ENCODE peak calls at places on chromosomes 5 and 9, in five cellular contexts. G is stimulated activated CD4-positive, alpha-beta T cell treated with anti-CD3 and anti-CD28 coated beads, Interleukin-1b, Interleukin-23, amount 100 ng/mL, for 1 hour; C is COLO829; L is GM03348; R is endodermal cell. X is an unnamed sample.

GRCh38 chr5:139064613-139065012 is 133.6 kb downstream of the SIL1 start:
- DNase-seq in G (no peak), C (no peak), L (no peak), R (peak), X (no peak)

GRCh38 chr9:123960366-123960765 is 30.4 kb upstream of the DENND1A start:
- DNase-seq in G (no peak), C (no peak), L (no peak), R (no peak), X (no peak)

GRCh38 chr5:123681061-123681460 is 169.1 kb downstream of the CSNK1G3 start:
- DNase-seq in G (no peak), C (no peak), L (no peak), R (no peak), X (no peak)

GRCh38 chr5:65137631-65138030 is 344.1 kb downstream of the ADAMTS6 start:
- DNase-seq in G (no peak), C (no peak), L (no peak), R (no peak), X (no peak)

GRCh38 chr9:95188459-95188858 is 129.1 kb downstream of the FANCC start:
- DNase-seq in G (no peak), C (peak), L (no peak), R (no peak), X (no peak)

GRCh38 chr5:78483809-78484521 is 123.5 kb downstream of the SCAMP1 start:
- DNase-seq in G (no peak), C (no peak), L (peak), R (no peak), X (no peak)

GRCh38 chr5:173709761-173710160 is 93.3 kb upstream of the BOD1 start:
- DNase-seq in G (no peak), C (no peak), L (no peak), R (no peak), X (no peak)

GRCh38 chr9:10804486-10804885 is 191.7 kb upstream of the PTPRD start:
- DNase-seq in G (no peak), C (no peak), L (no peak), R (no peak), X (no peak)

GRCh38 chr9:21788752-21789151 is 13.7 kb upstream of the MTAP start:
- DNase-seq in G (no peak), C (no peak), L (no peak), R (no peak), X (no peak)

GRCh38 chr5:83942155-83942554 is 221.5 kb upstream of the HAPLN1 start:
- DNase-seq in G (no peak), C (no peak), L (no peak), R (no peak), X (no peak)

GRCh38 chr5:145237843-145238242 is 597.3 kb downstream of the PRELID2 start:
- DNase-seq in G (no peak), C (peak), L (no peak), R (peak), X (no peak)

GRCh38 chr5:142611154-142611553 is 74.7 kb downstream of the FGF1 start:
- DNase-seq in G (peak), C (peak), L (peak), R (peak), X (peak)

GRCh38 chr9:21576331-21577189 is 94.4 kb upstream of the IFNE start:
- DNase-seq in G (no peak), C (peak), L (peak), R (peak), X (no peak)

GRCh38 chr9:108109927-108110326 is 620.4 kb upstream of the KLF4 start:
- DNase-seq in G (no peak), C (no peak), L (no peak), R (no peak), X (no peak)

GRCh38 chr5:45847877-45848276 is 151.7 kb upstream of the HCN1 start:
- DNase-seq in G (no peak), C (no peak), L (no peak), R (peak), X (no peak)

GRCh38 chr5:136809382-136809781 is 444.0 kb upstream of the TRPC7 start:
- DNase-seq in G (no peak), C (no peak), L (no peak), R (no peak), X (no peak)

GRCh38 chr5:173781826-173782670 is 106.1 kb upstream of the CPEB4 start:
- DNase-seq in G (peak), C (peak), L (peak), R (no peak), X (peak)

GRCh38 chr9:107131108-107131799 is 151.8 kb upstream of the RAD23B start:
- DNase-seq in G (no peak), C (no peak), L (no peak), R (peak), X (no peak)

GRCh38 chr9:132546148-132547051 is 36.0 kb upstream of the BARHL1 start:
- DNase-seq in G (no peak), C (no peak), L (peak), R (peak), X (no peak)

GRCh38 chr5:177366528-177367322 is 9.0 kb downstream of the RGS14 start:
- DNase-seq in G (no peak), C (peak), L (peak), R (peak), X (no peak)

GRCh38 chr5:6419340-6419852 is 29.3 kb upstream of the UBE2QL1 start:
- DNase-seq in G (no peak), C (no peak), L (no peak), R (no peak), X (no peak)

GRCh38 chr9:137039611-137040366 is 6.2 kb downstream of the NPDC1 start:
- DNase-seq in G (no peak), C (no peak), L (no peak), R (no peak), X (no peak)

GRCh38 chr9:36210722-36211121 is 20.0 kb downstream of the CLTA start:
- DNase-seq in G (no peak), C (no peak), L (no peak), R (no peak), X (no peak)

GRCh38 chr9:95004452-95005275 is 278.2 kb downstream of the AOPEP start:
- DNase-seq in G (no peak), C (no peak), L (peak), R (peak), X (no peak)

GRCh38 chr5:143016777-143017374 is 246.7 kb downstream of the ARHGAP26 start:
- DNase-seq in G (no peak), C (peak), L (peak), R (peak), X (peak)

GRCh38 chr5:141272906-141273305 is 27.7 kb downstream of the PCDHB15 start:
- DNase-seq in G (no peak), C (no peak), L (no peak), R (peak), X (no peak)

GRCh38 chr5:90054612-90055011 is 354.9 kb downstream of the CETN3 start:
- DNase-seq in G (no peak), C (peak), L (no peak), R (no peak), X (no peak)

GRCh38 chr5:170312666-170313065 is 15.1 kb upstream of the LCP2 start:
- DNase-seq in G (no peak), C (no peak), L (peak), R (no peak), X (no peak)

GRCh38 chr5:118033686-118034338 is 954.5 kb downstream of the DTWD2 start:
- DNase-seq in G (no peak), C (no peak), L (no peak), R (no peak), X (no peak)

GRCh38 chr9:19431361-19432171 is 22.8 kb downstream of the ACER2 start:
- DNase-seq in G (no peak), C (no peak), L (no peak), R (no peak), X (no peak)

GRCh38 chr5:322942-323879 is 1.7 kb downstream of the AHRR start:
- DNase-seq in G (no peak), C (no peak), L (no peak), R (peak), X (no peak)

GRCh38 chr9:138073808-138074207 is 196.2 kb downstream of the CACNA1B start:
- DNase-seq in G (no peak), C (no peak), L (no peak), R (peak), X (no peak)

GRCh38 chr9:109799792-109800191 is 19.8 kb downstream of the PALM2AKAP2 start:
- DNase-seq in G (no peak), C (peak), L (peak), R (no peak), X (no peak)

GRCh38 chr5:73448072-73448432 is 525 bp downstream of the FOXD1 start:
- DNase-seq in G (no peak), C (no peak), L (peak), R (peak), X (no peak)

GRCh38 chr5:168342151-168342825 is 50.8 kb downstream of the WWC1 start:
- DNase-seq in G (no peak), C (no peak), L (no peak), R (no peak), X (no peak)

GRCh38 chr5:112174959-112175594 is 244.0 kb downstream of the EPB41L4A start:
- DNase-seq in G (no peak), C (peak), L (peak), R (peak), X (no peak)

GRCh38 chr5:164153469-164154172 is 648.2 kb downstream of the MAT2B start:
- DNase-seq in G (no peak), C (no peak), L (no peak), R (no peak), X (no peak)

GRCh38 chr9:131954299-131954698 is 125.4 kb downstream of the MED27 start:
- DNase-seq in G (no peak), C (no peak), L (no peak), R (peak), X (no peak)

X was measured in stimulated activated CD8-positive, alpha-beta memory T cell treated with anti-CD3 and anti-CD28 coated beads, Interleukin-4, amount 100 ng/mL, for 4 hours.